ENCODE peak calls at places on chromosomes 12 and 14, in eight cellular contexts. Z, I, U, O, T, D, R and K are unnamed samples.
A peak's percentile ranks its signal among the peaks of the same experiment; 100 is the strongest.

GRCh38 chr14:21686468-21686867 is 12.8 kb upstream of the OR4E1 start:
- DNase-seq in U (no peak), O (no peak), D (no peak), Z (no peak), T (no peak), I (no peak), R (no peak), K (no peak)

GRCh38 chr12:82800185-82800584 is 113.5 kb downstream of the TMTC2 start:
- DNase-seq in D (no peak), U (no peak), R (no peak), T (no peak), I (no peak), Z (no peak), O (no peak), K (no peak)

GRCh38 chr14:77059276-77059934 is 30.9 kb upstream of the IRF2BPL start:
- DNase-seq in D (no peak), I (peak; percentile 85), O (no peak), U (no peak), R (peak; percentile 76), Z (no peak), T (no peak), K (no peak)

GRCh38 chr12:43957732-43958131 is 121.9 kb downstream of the TMEM117 start:
- DNase-seq in D (peak; percentile 10), R (peak; percentile 12), U (no peak), I (peak; percentile 93), T (no peak), O (no peak), Z (no peak), K (no peak)

GRCh38 chr12:62127516-62127915 is 132.7 kb upstream of the USP15 start:
- DNase-seq in U (no peak), R (no peak), Z (no peak), T (no peak), I (no peak), D (no peak), O (no peak), K (no peak)

GRCh38 chr14:69592923-69593677 is 18.3 kb upstream of the SUSD6 start:
- DNase-seq in D (no peak), U (no peak), I (peak; percentile 94), Z (no peak), R (no peak), O (no peak), T (no peak), K (no peak)

GRCh38 chr12:3002636-3003035 is 43.4 kb downstream of the TEAD4 start:
- DNase-seq in D (no peak), Z (no peak), T (no peak), U (no peak), O (no peak), R (no peak), I (no peak), K (no peak)

GRCh38 chr12:71472441-71472911 is 32.9 kb downstream of the LGR5 start:
- DNase-seq in U (no peak), I (no peak), Z (no peak), T (no peak), O (no peak), D (no peak), R (no peak), K (no peak)

GRCh38 chr12:1041478-1041877 is 50.5 kb downstream of the ERC1 start:
- DNase-seq in O (no peak), Z (no peak), D (no peak), U (no peak), I (no peak), T (no peak), R (no peak), K (no peak)